ENCODE peak calls at places on chromosomes 1 and 21, in ten cellular contexts. V is CD8-positive, alpha-beta T cell; T is choroid plexus epithelial cell; R is colonic mucosa; C is AG04450; M is cardiac fibroblast; D is foreskin fibroblast; K is brain microvascular endothelial cell; Q is bronchial epithelial cell; W is ascending aorta. I is an unnamed sample.
A peak's percentile ranks its signal among the peaks of the same experiment; 100 is the strongest.

GRCh38 chr1:8970870-8971337 is 25.2 kb downstream of the CA6 start:
- DNase-seq in M (no peak), C (no peak), T (no peak), Q (no peak), D (no peak), V (no peak), R (no peak), K (no peak), W (no peak), I (no peak)

GRCh38 chr1:24351247-24351646 is 32.1 kb downstream of the GRHL3 start:
- DNase-seq in Q (no peak), D (no peak), W (no peak), M (no peak), V (no peak), C (no peak), K (no peak), R (no peak), T (no peak), I (no peak)

GRCh38 chr21:29193907-29194306 is 63.5 kb downstream of the MAP3K7CL start:
- DNase-seq in T (peak; percentile 30), Q (no peak), C (no peak), R (no peak), W (no peak), M (no peak), V (no peak), K (no peak), D (no peak), I (no peak)

GRCh38 chr1:8113257-8114220 is 87.4 kb upstream of the ERRFI1 start:
- DNase-seq in K (no peak), D (no peak), Q (no peak), W (peak; percentile 56), V (no peak), M (peak; percentile 45), C (no peak), R (no peak), T (peak; percentile 68), I (no peak)

GRCh38 chr1:18230840-18231239 is 123.2 kb downstream of the IGSF21 start:
- DNase-seq in M (no peak), V (no peak), W (no peak), T (no peak), C (no peak), D (no peak), Q (no peak), R (no peak), K (no peak), I (no peak)

GRCh38 chr1:225508538-225509375 is 80.9 kb upstream of the LBR start:
- DNase-seq in K (peak; percentile 97), V (no peak), W (peak; percentile 82), M (peak; percentile 97), D (peak; percentile 90), Q (peak; percentile 99), T (peak; percentile 99), C (peak; percentile 93), R (no peak), I (peak; percentile 86)

GRCh38 chr1:196723325-196724185 is 51.1 kb upstream of the CFHR3 start:
- DNase-seq in M (peak; percentile 53), D (peak; percentile 13), R (no peak), T (peak; percentile 75), C (no peak), Q (peak; percentile 50), K (peak; percentile 47), W (no peak), V (no peak), I (no peak)

GRCh38 chr1:193932979-193933378 is 746.6 kb upstream of the B3GALT2 start:
- DNase-seq in V (no peak), K (no peak), D (no peak), M (no peak), Q (no peak), T (no peak), W (no peak), C (no peak), R (no peak), I (no peak)

GRCh38 chr1:202200669-202201068 is 7.1 kb downstream of the LGR6 start:
- DNase-seq in V (no peak), D (no peak), K (no peak), Q (no peak), T (no peak), M (no peak), C (no peak), W (peak; percentile 87), R (no peak), I (no peak)

GRCh38 chr1:54156986-54157385 is 4.2 kb upstream of the CDCP2 start:
- DNase-seq in Q (no peak), M (no peak), K (no peak), R (no peak), T (no peak), V (no peak), W (no peak), C (no peak), D (no peak), I (no peak)

GRCh38 chr1:227043755-227044154 is 103.7 kb downstream of the COQ8A start:
- DNase-seq in T (peak; percentile 83), W (no peak), R (no peak), Q (peak; percentile 31), C (peak; percentile 3), M (peak; percentile 62), D (peak; percentile 6), K (peak; percentile 11), V (no peak), I (no peak)

GRCh38 chr1:36635284-36635683 is 152.6 kb upstream of the CSF3R start:
- DNase-seq in C (no peak), W (no peak), V (no peak), M (no peak), R (no peak), D (no peak), Q (no peak), K (no peak), T (no peak), I (no peak)

GRCh38 chr1:3775498-3776230 is 3.1 kb downstream of the SMIM1 start:
- DNase-seq in M (peak; percentile 78), V (peak; percentile 44), T (peak; percentile 75), Q (peak; percentile 62), R (peak; percentile 67), C (peak; percentile 20), K (peak; percentile 34), W (no peak), D (peak; percentile 44), I (no peak)

GRCh38 chr1:25867210-25867991 is 8.1 kb downstream of the PAQR7 start:
- DNase-seq in Q (no peak), M (no peak), D (no peak), T (no peak), W (no peak), V (no peak), R (no peak), K (no peak), C (no peak), I (no peak)

GRCh38 chr1:246695136-246695535 is 29.1 kb upstream of the SCCPDH start:
- DNase-seq in T (no peak), K (no peak), Q (peak; percentile 73), D (peak; percentile 60), R (no peak), W (no peak), M (no peak), V (no peak), C (no peak), I (no peak)

DNA sequence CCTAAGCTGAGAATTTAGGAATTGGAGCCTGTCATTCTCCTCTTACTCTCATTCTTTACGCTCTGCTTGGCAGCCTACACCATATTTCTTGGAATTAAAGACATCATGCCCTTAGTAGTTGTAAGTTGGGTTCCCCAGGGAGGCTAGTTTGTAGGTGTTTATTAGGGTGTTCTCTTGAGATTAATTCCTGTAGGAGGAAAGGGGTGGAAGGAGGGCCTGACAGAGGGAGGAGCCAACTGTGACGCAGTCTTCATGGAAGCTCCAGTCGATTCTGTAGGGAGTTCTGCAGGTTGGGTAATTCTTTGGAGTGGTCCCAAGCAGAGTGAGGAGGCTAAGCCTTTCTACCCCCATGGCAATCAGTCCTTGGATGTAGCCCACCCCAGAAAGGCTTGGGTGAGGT is 111.4 kb downstream of the HHAT start:
- DNase-seq in R (no peak), Q (no peak), K (no peak), W (no peak), V (no peak), M (no peak), C (no peak), T (no peak), D (no peak), I (no peak)
- H3K4me3 ChIP-seq in R (no peak overlapping the region), Q (no peak overlapping the region), K (no peak overlapping the region), W (no peak overlapping the region), V (no peak overlapping the region), M (no peak overlapping the region), C (no peak overlapping the region), T (no peak overlapping the region), D (no peak overlapping the region), I (no peak overlapping the region)

DNA sequence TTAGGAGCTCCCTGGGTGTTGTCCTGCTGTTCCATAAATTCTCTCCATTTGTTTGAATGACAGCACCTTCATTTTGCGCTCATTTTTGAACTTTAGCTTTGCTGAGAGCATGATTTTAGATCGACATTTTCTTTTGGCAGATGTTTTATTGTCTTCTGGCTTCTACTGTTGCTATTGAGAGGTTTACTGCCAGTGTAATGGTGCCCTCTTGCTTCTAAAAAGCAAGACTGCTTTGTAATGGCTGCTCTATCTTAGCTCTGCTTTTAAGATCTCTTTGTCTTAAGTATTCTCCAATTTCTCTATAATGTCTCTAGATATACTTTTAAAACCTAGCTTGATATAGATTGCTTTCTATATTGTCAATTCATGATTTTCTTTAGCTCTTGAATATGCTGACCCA is 27.8 kb downstream of the THEM4 start:
- DNase-seq in K (no peak), Q (peak; percentile 55), C (no peak), R (no peak), V (no peak), W (no peak), D (no peak), T (no peak), M (no peak), I (no peak)
- TF ChIP-seq CTCF in K (peak; percentile 3), Q (peak; percentile 30), C (peak; percentile 12), R (no peak), V (no peak), W (no peak), D (no peak), T (no peak), M (no peak), I (no peak)

GRCh38 chr1:16013220-16013907 is 4.5 kb downstream of the HSPB7 start:
- DNase-seq in V (peak; percentile 13), K (peak; percentile 52), C (no peak), R (peak; percentile 63), T (peak; percentile 89), Q (peak; percentile 44), D (no peak), W (peak; percentile 93), M (peak; percentile 72), I (no peak)
- H3K4me3 ChIP-seq in V (peak overlapping the region; percentile 29), K (peak overlapping the region; percentile 40), C (peak overlapping the region; percentile 40), R (peak overlapping the region; percentile 43), T (peak overlapping the region; percentile 48), Q (peak overlapping the region; percentile 36), D (peak overlapping the region; percentile 24), W (peak overlapping the region; percentile 54), M (peak overlapping the region; percentile 30), I (peak overlapping the region; percentile 32)

GRCh38 chr1:115593365-115594259 is 48.2 kb upstream of the VANGL1 start:
- DNase-seq in K (no peak), D (no peak), Q (no peak), R (no peak), V (no peak), M (peak; percentile 61), C (no peak), W (no peak), T (no peak), I (no peak)

GRCh38 chr1:115595279-115596079 is 46.3 kb upstream of the VANGL1 start:
- DNase-seq in Q (peak; percentile 89), T (peak; percentile 98), W (peak; percentile 92), V (peak; percentile 40), R (peak; percentile 82), M (peak; percentile 98), K (peak; percentile 98), C (peak; percentile 90), D (peak; percentile 91), I (peak; percentile 90)

GRCh38 chr1:115596080-115596795 is 45.5 kb upstream of the VANGL1 start:
- DNase-seq in Q (peak; percentile 27), D (peak; percentile 7), K (peak; percentile 80), W (no peak), M (peak; percentile 71), T (peak; percentile 44), V (no peak), R (no peak), C (no peak), I (no peak)

GRCh38 chr1:115592264-115592663 is 49.5 kb upstream of the VANGL1 start:
- DNase-seq in M (no peak), R (no peak), T (no peak), Q (no peak), C (no peak), K (no peak), D (no peak), W (no peak), V (no peak), I (no peak)
- TF ChIP-seq CTCF in M (no peak), R (no peak), T (peak; percentile 10), Q (no peak), C (no peak), K (peak; percentile 26), D (no peak), W (no peak), V (no peak), I (no peak)